ENCODE peak calls at places on chromosomes 4 and X, in four cellular contexts. H is heart right ventricle, L is RCC 7860, E is AG08395. O is an unnamed sample.

GRCh38 chr4:97142405-97142804 is 1000.9 kb downstream of the STPG2 start:
- DNase-seq in E (no peak), L (no peak), H (no peak), O (no peak)

GRCh38 chr4:84497220-84497834 is 1.8 kb downstream of the NKX6-1 start:
- DNase-seq in E (peak), L (no peak), H (no peak), O (no peak)

GRCh38 chr4:102390438-102390837 is 45.2 kb upstream of the SLC39A8 start:
- DNase-seq in H (no peak), E (no peak), L (peak), O (no peak)

GRCh38 chr4:151990201-151990600 is 229.4 kb upstream of the GATB start:
- DNase-seq in H (no peak), E (peak), L (peak), O (no peak)

GRCh38 chr4:83109480-83110221 is 4.9 kb downstream of the PLAC8 start:
- DNase-seq in E (peak), H (peak), L (no peak), O (peak)

GRCh38 chr4:14607578-14607977 is 394.7 kb upstream of the CPEB2 start:
- DNase-seq in L (no peak), H (no peak), E (no peak), O (no peak)

GRCh38 chrX:152861116-152861515 is 30.3 kb downstream of the NSDHL start:
- DNase-seq in H (no peak), L (peak), E (no peak), O (no peak)

GRCh38 chr4:184348311-184349233 is 125.8 kb downstream of the IRF2 start:
- DNase-seq in L (no peak), E (no peak), H (peak), O (no peak)

GRCh38 chr4:186024637-186025320 is 44.2 kb upstream of the TLR3 start:
- DNase-seq in L (no peak), E (no peak), H (no peak), O (no peak)

GRCh38 chr4:129164243-129164642 is 68.3 kb downstream of the C4orf33 start:
- DNase-seq in H (no peak), E (no peak), L (no peak), O (no peak)

GRCh38 chrX:21798677-21799219 is 40.7 kb upstream of the MBTPS2 start:
- DNase-seq in L (peak), H (no peak), E (peak), O (no peak)

GRCh38 chr4:118180776-118181175 is 146.5 kb downstream of the NDST3 start:
- DNase-seq in H (no peak), E (no peak), L (no peak), O (no peak)

GRCh38 chrX:17990542-17990941 is 129.4 kb upstream of the RAI2 start:
- DNase-seq in E (no peak), H (no peak), L (peak), O (no peak)

GRCh38 chr4:55356991-55357461 is 11.0 kb downstream of the SRD5A3 start:
- DNase-seq in E (peak), L (peak), H (no peak), O (no peak)

GRCh38 chr4:141132689-141133145 is 552 bp downstream of the RNF150 start:
- DNase-seq in H (peak), E (peak), L (no peak), O (peak)

GRCh38 chr4:8836664-8837171 is 34.9 kb downstream of the HMX1 start:
- DNase-seq in H (no peak), L (no peak), E (no peak), O (peak)